ENCODE peak calls at places on chromosomes 4 and X, in eight cellular contexts. One of them, this sample, is unnamed.

GRCh38 chrX:17591741-17592110 is 145.6 kb upstream of the SCML1 start:
- DNase-seq in DMS79: no peak
- DNase-seq in DMS153: no peak
- DNase-seq in BJ: no peak
- DNase-seq in GM12865: peak
- DNase-seq in AG08395: peak
- DNase-seq in Calu3: peak
- DNase-seq in ELF-1: no peak
- DNase-seq in this sample: no peak

GRCh38 chr4:184343400-184344177 is 125.9 kb upstream of the ENPP6 start:
- DNase-seq in AG08395: peak
- DNase-seq in DMS79: peak
- DNase-seq in BJ: peak
- DNase-seq in GM12865: peak
- DNase-seq in ELF-1: peak
- DNase-seq in Calu3: peak
- DNase-seq in DMS153: peak
- DNase-seq in this sample: peak

GRCh38 chr4:121189811-121190210 is 25.7 kb upstream of the TNIP3 start:
- DNase-seq in GM12865: peak
- DNase-seq in AG08395: no peak
- DNase-seq in ELF-1: no peak
- DNase-seq in BJ: no peak
- DNase-seq in DMS153: no peak
- DNase-seq in Calu3: no peak
- DNase-seq in DMS79: no peak
- DNase-seq in this sample: no peak

GRCh38 chr4:55356991-55357461 is 11.0 kb downstream of the SRD5A3 start:
- DNase-seq in DMS79: no peak
- DNase-seq in AG08395: peak
- DNase-seq in ELF-1: no peak
- DNase-seq in GM12865: no peak
- DNase-seq in BJ: no peak
- DNase-seq in DMS153: peak
- DNase-seq in Calu3: no peak
- DNase-seq in this sample: no peak

GRCh38 chrX:150405576-150405975 is 42.5 kb downstream of the MAMLD1 start:
- DNase-seq in GM12865: peak
- DNase-seq in Calu3: peak
- DNase-seq in DMS79: no peak
- DNase-seq in ELF-1: peak
- DNase-seq in DMS153: no peak
- DNase-seq in AG08395: no peak
- DNase-seq in BJ: no peak
- DNase-seq in this sample: peak

GRCh38 chrX:107773206-107773605 is 2.4 kb downstream of the TSC22D3 start:
- DNase-seq in DMS153: no peak
- DNase-seq in AG08395: no peak
- DNase-seq in Calu3: no peak
- DNase-seq in DMS79: no peak
- DNase-seq in ELF-1: peak
- DNase-seq in GM12865: no peak
- DNase-seq in BJ: no peak
- DNase-seq in this sample: peak

GRCh38 chr4:158211288-158211687 is 1.0 kb downstream of the TMEM144 start:
- DNase-seq in ELF-1: no peak
- DNase-seq in DMS79: no peak
- DNase-seq in BJ: no peak
- DNase-seq in GM12865: no peak
- DNase-seq in Calu3: no peak
- DNase-seq in AG08395: no peak
- DNase-seq in DMS153: no peak
- DNase-seq in this sample: peak

GRCh38 chrX:13128104-13128503 is 83.7 kb upstream of the FAM9C start:
- DNase-seq in DMS79: no peak
- DNase-seq in ELF-1: no peak
- DNase-seq in Calu3: no peak
- DNase-seq in GM12865: no peak
- DNase-seq in DMS153: no peak
- DNase-seq in AG08395: peak
- DNase-seq in BJ: no peak
- DNase-seq in this sample: no peak

GRCh38 chrX:48667504-48667903 is 16.1 kb upstream of the WAS start:
- DNase-seq in AG08395: no peak
- DNase-seq in BJ: no peak
- DNase-seq in Calu3: no peak
- DNase-seq in ELF-1: no peak
- DNase-seq in DMS79: no peak
- DNase-seq in GM12865: no peak
- DNase-seq in DMS153: no peak
- DNase-seq in this sample: no peak

GRCh38 chrX:16838202-16839066 is 31.7 kb downstream of the RBBP7 start:
- DNase-seq in DMS153: no peak
- DNase-seq in Calu3: no peak
- DNase-seq in GM12865: no peak
- DNase-seq in BJ: peak
- DNase-seq in AG08395: peak
- DNase-seq in ELF-1: peak
- DNase-seq in DMS79: no peak
- DNase-seq in this sample: peak

GRCh38 chrX:33434256-33435092 is 223.1 kb upstream of the DMD start:
- DNase-seq in DMS153: no peak
- DNase-seq in BJ: no peak
- DNase-seq in AG08395: peak
- DNase-seq in GM12865: peak
- DNase-seq in DMS79: no peak
- DNase-seq in ELF-1: peak
- DNase-seq in Calu3: peak
- DNase-seq in this sample: peak

GRCh38 chr4:3387943-3388348 is 53.8 kb upstream of the HGFAC start:
- DNase-seq in ELF-1: peak
- DNase-seq in AG08395: peak
- DNase-seq in BJ: no peak
- DNase-seq in DMS79: no peak
- DNase-seq in DMS153: no peak
- DNase-seq in Calu3: no peak
- DNase-seq in GM12865: peak
- DNase-seq in this sample: peak

GRCh38 chr4:90602728-90603127 is 475.5 kb downstream of the CCSER1 start:
- DNase-seq in DMS79: no peak
- DNase-seq in BJ: no peak
- DNase-seq in GM12865: no peak
- DNase-seq in ELF-1: no peak
- DNase-seq in Calu3: no peak
- DNase-seq in AG08395: no peak
- DNase-seq in DMS153: no peak
- DNase-seq in this sample: no peak

GRCh38 chrX:130799393-130799792 is 103.6 kb downstream of the ENOX2 start:
- DNase-seq in BJ: no peak
- DNase-seq in DMS153: no peak
- DNase-seq in ELF-1: no peak
- DNase-seq in GM12865: no peak
- DNase-seq in AG08395: no peak
- DNase-seq in Calu3: no peak
- DNase-seq in DMS79: no peak
- DNase-seq in this sample: no peak

GRCh38 chr4:8282134-8282641 is 12.6 kb downstream of the HTRA3 start:
- DNase-seq in GM12865: no peak
- DNase-seq in ELF-1: no peak
- DNase-seq in DMS79: no peak
- DNase-seq in AG08395: no peak
- DNase-seq in BJ: no peak
- DNase-seq in DMS153: no peak
- DNase-seq in Calu3: no peak
- DNase-seq in this sample: no peak

GRCh38 chr4:159307929-159308328 is 205.1 kb downstream of the RAPGEF2 start:
- DNase-seq in GM12865: no peak
- DNase-seq in ELF-1: no peak
- DNase-seq in DMS79: no peak
- DNase-seq in DMS153: no peak
- DNase-seq in BJ: no peak
- DNase-seq in Calu3: no peak
- DNase-seq in AG08395: no peak
- DNase-seq in this sample: peak

This sample was measured in mesendoderm.